ENCODE peak calls at places on chromosomes 13 and 19, in five cellular contexts. X is T-helper 17 cell, Y is iPS-NIHi11, A is WTC11, U is bronchial epithelial cell. V is an unnamed sample.

GRCh38 chr13:71866173-71867091 is 572 bp downstream of the DACH1 start:
- DNase-seq in A (peak), Y (peak), U (no peak), X (no peak), V (peak)

GRCh38 chr13:113854238-113855011 is 9.5 kb downstream of the GAS6 start:
- DNase-seq in Y (no peak), X (no peak), A (no peak), U (no peak), V (peak)

GRCh38 chr13:99606322-99607089 is 105.2 kb downstream of the TM9SF2 start:
- DNase-seq in X (peak), U (peak), A (peak), Y (peak), V (peak)

GRCh38 chr19:37935341-37935740 is 28.3 kb downstream of the SIPA1L3 start:
- DNase-seq in X (no peak), Y (no peak), A (no peak), U (no peak), V (no peak)

GRCh38 chr19:15900504-15900903 is 2.6 kb upstream of the CYP4F2 start:
- DNase-seq in X (no peak), Y (no peak), U (no peak), A (no peak), V (no peak)

GRCh38 chr13:31978021-31978420 is 53.6 kb upstream of the FRY start:
- DNase-seq in U (no peak), X (no peak), A (no peak), Y (no peak), V (no peak)

GRCh38 chr19:33260628-33261418 is 35.2 kb upstream of the SLC7A10 start:
- DNase-seq in U (no peak), X (no peak), A (no peak), Y (no peak), V (no peak)

GRCh38 chr19:55563261-55563690 is 17.4 kb downstream of the ZNF579 start:
- DNase-seq in A (no peak), X (no peak), U (no peak), Y (peak), V (no peak)

GRCh38 chr19:7617735-7618134 is 11.6 kb downstream of the XAB2 start:
- DNase-seq in U (no peak), X (no peak), Y (no peak), A (no peak), V (no peak)

GRCh38 chr19:33496016-33496415 is 25.6 kb downstream of the PEPD start:
- DNase-seq in U (no peak), X (no peak), A (no peak), Y (no peak), V (no peak)

GRCh38 chr19:43306097-43306496 is 36.8 kb upstream of the PSG9 start:
- DNase-seq in X (no peak), U (peak), Y (no peak), A (no peak), V (no peak)

GRCh38 chr19:13846533-13847032 is 30.4 kb upstream of the NANOS3 start:
- DNase-seq in X (peak), A (peak), Y (peak), U (peak), V (peak)

GRCh38 chr13:80524447-80525215 is 183.7 kb upstream of the SPRY2 start:
- DNase-seq in A (no peak), U (peak), X (no peak), Y (no peak), V (no peak)

GRCh38 chr13:113820813-113821651 is 42.8 kb downstream of the GAS6 start:
- DNase-seq in X (no peak), A (no peak), U (peak), Y (no peak), V (no peak)

GRCh38 chr19:36201684-36202083 is 12.8 kb downstream of the ZNF565 start:
- DNase-seq in Y (no peak), U (no peak), X (no peak), A (no peak), V (no peak)

GRCh38 chr13:78742659-78743058 is 83.7 kb upstream of the OBI1 start:
- DNase-seq in Y (peak), U (no peak), X (no peak), A (peak), V (peak)

GRCh38 chr19:28644261-28644660 is 568.7 kb downstream of the UQCRFS1 start:
- DNase-seq in A (no peak), Y (no peak), U (no peak), X (no peak), V (no peak)

GRCh38 chr13:110415669-110416068 is 108.6 kb downstream of the COL4A2 start:
- DNase-seq in U (peak), Y (peak), A (no peak), X (no peak), V (peak)

GRCh38 chr19:30277941-30278881 is 94.0 kb upstream of the ZNF536 start:
- DNase-seq in A (no peak), Y (no peak), X (no peak), U (no peak), V (no peak)

GRCh38 chr13:36428083-36428482 is 4.2 kb upstream of the CCNA1 start:
- DNase-seq in Y (no peak), U (peak), X (no peak), A (no peak), V (no peak)

GRCh38 chr19:39679791-39680168 is 24.1 kb downstream of the LGALS16 start:
- DNase-seq in U (no peak), X (no peak), Y (no peak), A (no peak), V (no peak)

GRCh38 chr13:43240278-43240677 is 216.9 kb downstream of the DNAJC15 start:
- DNase-seq in U (no peak), Y (no peak), X (no peak), A (no peak), V (no peak)

GRCh38 chr19:12838182-12838890 is at the start of gene MAST1:
- DNase-seq in U (no peak), A (peak), Y (peak), X (peak), V (peak)

GRCh38 chr13:60851378-60851777 is 454.4 kb downstream of the TDRD3 start:
- DNase-seq in U (no peak), A (no peak), Y (no peak), X (no peak), V (no peak)

GRCh38 chr19:40365613-40366401 is 17.3 kb downstream of the PLD3 start:
- DNase-seq in X (peak), Y (peak), U (peak), A (peak), V (peak)

GRCh38 chr13:103788061-103788652 is 721.9 kb upstream of the SLC10A2 start:
- DNase-seq in A (peak), X (no peak), Y (peak), U (no peak), V (peak)

GRCh38 chr13:110874508-110874960 is 40.3 kb downstream of the ANKRD10 start:
- DNase-seq in A (peak), X (no peak), U (peak), Y (peak), V (peak)

GRCh38 chr19:29811125-29812079 is at the start of gene CCNE1:
- DNase-seq in A (peak), Y (peak), X (peak), U (peak), V (peak)